ENCODE peak calls at places on chromosomes 5 and 9, in six cellular contexts. F is IMR-90, S is mesendoderm, U is H9, Y is neuronal stem cell, E is mesenchymal stem cell. K is an unnamed sample.

GRCh38 chr5:87432460-87432859 is 19.7 kb upstream of the CCNH start:
- DNase-seq in F (no peak), S (no peak), U (no peak), Y (no peak), E (no peak), K (no peak)

GRCh38 chr9:114452219-114453169 is 52.8 kb downstream of the WHRN start:
- DNase-seq in F (no peak), S (no peak), U (peak), Y (no peak), E (no peak), K (no peak)

GRCh38 chr5:153613143-153613542 is 122.7 kb downstream of the GRIA1 start:
- DNase-seq in F (peak), S (no peak), U (no peak), Y (no peak), E (peak), K (no peak)

GRCh38 chr5:42990892-42991291 is 49.2 kb downstream of the ANXA2R start:
- DNase-seq in F (no peak), S (no peak), U (no peak), Y (no peak), E (no peak), K (no peak)

GRCh38 chr9:99954841-99955240 is 48.4 kb downstream of the STX17 start:
- DNase-seq in F (no peak), S (no peak), U (no peak), Y (no peak), E (no peak), K (no peak)

GRCh38 chr5:103354446-103354845 is 95.9 kb downstream of the MACIR start:
- DNase-seq in F (no peak), S (no peak), U (no peak), Y (no peak), E (no peak), K (no peak)

GRCh38 chr5:113022661-113023060 is 46.1 kb downstream of the DCP2 start:
- DNase-seq in F (peak), S (no peak), U (no peak), Y (no peak), E (peak), K (no peak)

GRCh38 chr5:93072831-93073459 is 508.1 kb downstream of the NR2F1-AS1 start:
- DNase-seq in F (peak), S (no peak), U (no peak), Y (no peak), E (no peak), K (no peak)

GRCh38 chr5:68565427-68565826 is 349.9 kb downstream of the PIK3R1 start:
- DNase-seq in F (no peak), S (no peak), U (no peak), Y (no peak), E (no peak), K (no peak)

GRCh38 chr5:92605591-92605990 is 975.4 kb downstream of the NR2F1-AS1 start:
- DNase-seq in F (no peak), S (no peak), U (no peak), Y (no peak), E (no peak), K (no peak)

GRCh38 chr5:36854402-36855140 is 22.0 kb upstream of the NIPBL start:
- DNase-seq in F (no peak), S (peak), U (peak), Y (no peak), E (no peak), K (no peak)

GRCh38 chr9:96031366-96031824 is 155.9 kb downstream of the ERCC6L2 start:
- DNase-seq in F (no peak), S (no peak), U (no peak), Y (no peak), E (peak), K (no peak)

GRCh38 chr5:129857124-129857523 is 47.1 kb upstream of the CHSY3 start:
- DNase-seq in F (no peak), S (no peak), U (no peak), Y (no peak), E (peak), K (no peak)

GRCh38 chr9:75130621-75131020 is 42.3 kb downstream of the OSTF1 start:
- DNase-seq in F (peak), S (no peak), U (no peak), Y (no peak), E (peak), K (no peak)

GRCh38 chr5:73895471-73895870 is 269.5 kb downstream of the ARHGEF28 start:
- DNase-seq in F (no peak), S (no peak), U (no peak), Y (no peak), E (peak), K (no peak)

GRCh38 chr5:131475416-131476045 is 159.5 kb downstream of the RAPGEF6 start:
- DNase-seq in F (peak), S (no peak), U (no peak), Y (no peak), E (peak), K (no peak)

GRCh38 chr5:32707394-32707997 is 3.6 kb upstream of the NPR3 start:
- DNase-seq in F (peak), S (peak), U (no peak), Y (peak), E (peak), K (peak)

GRCh38 chr5:115838885-115839518 is 2.4 kb downstream of the ATG12 start:
- DNase-seq in F (peak), S (peak), U (no peak), Y (peak), E (peak), K (peak)

GRCh38 chr9:108687360-108687981 is 168.3 kb downstream of the ACTL7B start:
- DNase-seq in F (peak), S (peak), U (no peak), Y (no peak), E (peak), K (peak)

GRCh38 chr9:72362118-72362531 is 2.9 kb downstream of the ZFAND5 start:
- DNase-seq in F (peak), S (no peak), U (no peak), Y (no peak), E (peak), K (peak)

GRCh38 chr9:134502261-134503211 is 139.1 kb upstream of the COL5A1 start:
- DNase-seq in F (peak), S (peak), U (no peak), Y (no peak), E (peak), K (peak)

GRCh38 chr9:113996531-113997001 is 81.5 kb downstream of the AMBP start:
- DNase-seq in F (no peak), S (no peak), U (peak), Y (no peak), E (no peak), K (no peak)

GRCh38 chr9:7560669-7561305 is 238.8 kb downstream of the DMAC1 start:
- DNase-seq in F (no peak), S (peak), U (no peak), Y (no peak), E (no peak), K (no peak)

GRCh38 chr9:137312852-137313325 is 10.8 kb upstream of the NRARP start:
- DNase-seq in F (no peak), S (no peak), U (peak), Y (no peak), E (no peak), K (no peak)

GRCh38 chr9:105405514-105406131 is 42.2 kb upstream of the FSD1L start:
- DNase-seq in F (peak), S (no peak), U (no peak), Y (no peak), E (peak), K (no peak)

GRCh38 chr5:78648359-78649219 is at the start of gene LHFPL2:
- DNase-seq in F (peak), S (peak), U (peak), Y (peak), E (peak), K (peak)

GRCh38 chr9:78101247-78101646 is 69.6 kb upstream of the GNAQ start:
- DNase-seq in F (no peak), S (no peak), U (no peak), Y (no peak), E (no peak), K (no peak)

GRCh38 chr5:163505475-163506457 is at the start of gene MAT2B:
- DNase-seq in F (peak), S (peak), U (peak), Y (peak), E (peak), K (peak)
- H2AK5ac ChIP-seq in F (peak), S (no peak), U (no peak), Y (no peak), E (no peak), K (no peak)

DNA sequence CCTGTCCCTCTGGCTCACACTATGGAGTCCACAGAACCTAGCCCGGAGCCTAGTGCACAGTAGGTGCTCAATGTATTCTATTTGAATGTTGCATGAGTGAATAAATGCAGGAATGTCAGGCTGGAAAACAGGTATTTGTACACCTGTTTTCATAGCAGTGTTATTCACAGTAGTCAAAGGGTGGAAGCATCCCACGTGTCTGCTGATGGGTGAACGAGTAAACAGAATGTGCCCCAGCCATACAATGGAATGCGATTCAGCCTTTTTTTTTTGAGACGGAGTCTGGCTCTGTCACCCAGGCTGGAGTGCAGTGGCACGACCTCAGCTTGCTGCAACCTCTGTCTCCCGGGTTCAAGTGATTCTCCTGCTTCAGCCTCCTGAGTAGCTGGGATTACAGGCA is 31.5 kb upstream of the IER5L start:
- DNase-seq in F (no peak), S (no peak), U (no peak), Y (no peak), E (no peak), K (no peak)
- H2AK5ac ChIP-seq in F (no peak), S (peak), U (no peak), Y (no peak), E (no peak), K (no peak)

GRCh38 chr5:178122346-178122745 is 8.5 kb upstream of the RMND5B start:
- DNase-seq in F (no peak), S (no peak), U (no peak), Y (no peak), E (no peak), K (no peak)

GRCh38 chr5:178125253-178125916 is 5.4 kb upstream of the RMND5B start:
- DNase-seq in F (no peak), S (no peak), U (no peak), Y (no peak), E (no peak), K (no peak)

GRCh38 chr5:178121450-178122276 is 8.3 kb downstream of the N4BP3 start:
- DNase-seq in F (no peak), S (no peak), U (no peak), Y (no peak), E (no peak), K (no peak)

GRCh38 chr5:178123987-178124925 is 6.6 kb upstream of the RMND5B start:
- DNase-seq in F (no peak), S (no peak), U (no peak), Y (no peak), E (no peak), K (peak)

DNA sequence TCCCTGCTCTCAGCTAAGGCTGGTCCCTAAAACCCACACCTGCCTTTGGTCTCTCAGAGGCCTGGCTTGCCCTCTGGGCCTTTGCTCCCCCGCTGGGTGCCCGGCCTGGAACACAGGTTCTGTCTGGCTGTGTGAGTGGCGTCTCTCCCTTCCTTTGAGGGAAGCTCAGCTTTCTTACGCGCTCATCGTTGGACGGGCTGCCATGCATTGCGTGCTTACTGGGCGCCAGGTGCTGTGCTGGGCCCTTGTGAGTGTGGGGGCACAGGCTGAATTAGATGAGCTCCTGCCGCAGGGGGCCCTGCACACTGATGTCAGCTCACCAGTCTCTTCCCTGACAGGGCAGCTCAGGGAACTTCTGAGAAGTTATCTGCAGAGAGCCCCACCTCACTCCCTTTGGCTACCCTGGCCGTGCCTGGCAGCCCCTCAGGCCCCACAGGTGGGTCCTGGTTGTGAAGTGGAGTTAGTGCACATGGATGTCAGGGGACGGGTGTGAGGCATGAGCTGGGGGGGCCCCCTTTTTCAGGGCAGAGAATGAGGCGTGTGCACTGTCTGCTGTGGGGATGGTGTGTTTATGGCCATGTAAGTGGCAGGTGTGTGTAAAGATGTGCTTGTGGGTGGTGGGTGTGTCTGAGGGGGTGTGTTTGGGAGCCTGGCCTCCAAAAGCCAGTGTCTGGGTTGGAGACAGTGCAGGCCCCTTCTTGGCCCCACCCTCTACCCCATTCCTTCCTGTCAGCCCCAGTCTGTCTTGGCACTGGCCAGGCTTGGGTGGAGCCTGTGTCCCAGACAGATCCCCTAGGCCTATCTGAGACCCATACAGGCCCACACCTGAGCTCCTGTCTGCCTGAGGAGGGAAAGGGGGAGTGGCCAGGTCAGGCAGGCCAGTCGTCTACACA is 7.5 kb upstream of the RMND5B start:
- DNase-seq in F (no peak), S (no peak), U (no peak), Y (no peak), E (no peak), K (no peak)
- H2AK5ac ChIP-seq in F (no peak), S (no peak), U (no peak), Y (peak), E (no peak), K (peak)

DNA sequence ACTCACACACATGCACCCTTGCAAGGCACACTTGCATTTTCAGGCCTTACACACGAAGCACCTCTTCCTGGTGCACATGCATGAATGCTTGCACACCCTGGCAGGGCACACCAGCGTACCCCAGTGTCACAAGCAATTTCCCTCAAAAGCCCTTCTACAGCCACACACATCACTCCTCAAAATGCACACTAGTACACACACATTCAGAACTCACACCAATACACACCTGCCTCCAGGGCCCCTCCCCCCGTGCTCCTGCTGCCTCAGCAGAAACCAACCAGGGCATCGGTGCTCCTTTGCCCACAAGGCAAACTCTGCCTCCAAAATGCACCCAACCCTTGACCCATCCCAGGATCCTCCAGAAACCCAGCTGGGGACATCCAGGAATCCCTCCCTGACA is 1.2 kb downstream of the CAMK2A start:
- DNase-seq in F (no peak), S (no peak), U (no peak), Y (no peak), E (no peak), K (no peak)
- H2AK5ac ChIP-seq in F (no peak), S (no peak), U (no peak), Y (no peak), E (no peak), K (no peak)

GRCh38 chr5:172758077-172758835 is 12.7 kb downstream of the DUSP1 start:
- DNase-seq in F (peak), S (peak), U (peak), Y (no peak), E (peak), K (peak)

GRCh38 chr5:172757394-172758010 is 13.5 kb downstream of the DUSP1 start:
- DNase-seq in F (no peak), S (peak), U (no peak), Y (no peak), E (no peak), K (no peak)

GRCh38 chr5:172756764-172757393 is 14.1 kb downstream of the DUSP1 start:
- DNase-seq in F (no peak), S (no peak), U (no peak), Y (no peak), E (no peak), K (no peak)

GRCh38 chr5:172760136-172760535 is 10.9 kb downstream of the DUSP1 start:
- DNase-seq in F (no peak), S (no peak), U (no peak), Y (no peak), E (no peak), K (no peak)

DNA sequence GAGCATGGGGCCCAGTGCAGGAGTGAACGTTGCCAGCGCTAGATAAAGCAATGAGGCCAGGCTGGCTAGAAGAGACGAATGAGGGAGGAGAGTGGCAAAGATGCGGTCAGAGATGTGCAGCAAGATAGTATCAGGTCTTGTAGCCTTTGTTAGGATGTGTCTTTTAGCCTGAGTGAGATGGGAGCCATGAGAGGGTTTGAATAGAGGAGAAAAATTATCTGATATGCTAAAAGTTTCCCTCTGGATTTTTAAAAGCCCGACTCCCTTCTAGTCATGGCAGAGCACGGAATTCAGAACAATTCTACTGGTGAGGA is 12.2 kb downstream of the DUSP1 start:
- DNase-seq in F (no peak), S (no peak), U (no peak), Y (no peak), E (no peak), K (no peak)
- H2AK5ac ChIP-seq in F (peak), S (no peak), U (no peak), Y (peak), E (no peak), K (peak)

GRCh38 chr5:127912411-127912810 is 171.2 kb upstream of the SLC12A2 start:
- DNase-seq in F (no peak), S (peak), U (no peak), Y (no peak), E (no peak), K (peak)
- H2AK5ac ChIP-seq in F (no peak), S (no peak), U (no peak), Y (no peak), E (no peak), K (no peak)

DNA sequence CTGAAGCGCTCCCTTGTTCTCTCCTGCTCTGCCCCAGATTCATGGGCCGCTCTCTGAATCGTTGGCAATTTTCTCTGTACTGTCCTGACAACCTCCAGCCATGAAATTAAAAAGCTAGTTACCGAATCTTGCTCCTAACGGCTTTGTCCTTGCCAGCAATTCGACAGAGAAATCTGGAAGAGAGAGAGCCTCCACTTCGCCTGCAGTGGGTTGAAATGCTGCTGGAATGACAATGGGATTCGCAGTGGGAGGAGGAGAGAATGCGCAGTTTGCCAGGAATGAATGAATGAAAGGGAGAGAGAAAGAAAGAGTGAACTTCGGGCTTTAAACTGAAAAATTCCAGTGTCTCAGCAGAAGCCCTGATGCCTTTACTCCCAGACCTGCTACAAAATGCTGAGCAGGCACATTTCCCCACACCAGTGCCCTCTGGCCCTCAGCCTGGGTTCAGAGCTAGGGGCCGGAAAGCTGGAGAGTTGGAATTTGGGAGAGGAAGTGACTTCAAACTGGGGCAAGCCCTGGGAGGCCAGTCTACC is 11.5 kb upstream of the BOD1 start:
- DNase-seq in F (no peak), S (peak), U (peak), Y (no peak), E (no peak), K (peak)
- H2AK5ac ChIP-seq in F (no peak), S (no peak), U (no peak), Y (no peak), E (no peak), K (no peak)

DNA sequence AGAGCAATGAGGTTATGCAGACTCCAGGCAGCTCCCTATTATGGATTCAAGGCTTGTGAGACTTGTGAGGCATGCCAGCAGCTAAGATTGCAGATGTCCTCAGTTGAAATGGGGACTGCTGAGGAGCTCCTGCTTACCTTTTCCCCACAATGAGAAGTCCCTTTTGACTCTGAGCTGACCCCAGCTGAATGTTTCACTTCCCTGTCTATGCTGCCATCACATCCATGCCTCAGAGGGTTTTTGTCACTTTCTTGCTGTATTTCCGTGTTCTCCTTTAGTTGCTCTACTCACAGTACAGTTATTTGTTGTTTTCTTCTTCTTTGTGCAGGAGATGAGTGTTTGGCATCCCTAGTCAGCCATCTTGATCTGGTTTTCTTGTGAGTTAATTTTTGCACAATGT is 18.8 kb upstream of the OR2S2 start:
- DNase-seq in F (no peak), S (no peak), U (no peak), Y (no peak), E (no peak), K (no peak)
- H2AK5ac ChIP-seq in F (no peak), S (no peak), U (no peak), Y (no peak), E (no peak), K (no peak)

GRCh38 chr5:76524872-76525271 is 98.3 kb downstream of the F2RL2 start:
- DNase-seq in F (no peak), S (no peak), U (no peak), Y (no peak), E (no peak), K (no peak)
- H2AK5ac ChIP-seq in F (no peak), S (no peak), U (no peak), Y (no peak), E (no peak), K (no peak)

K was measured in trophoblast cell.